ENCODE peak calls at places on chromosomes 2 and 18, in seven cellular contexts. K, L, Z, V, P, N and Q are unnamed samples.

GRCh38 chr2:58976374-58977055 is 735.4 kb upstream of the FANCL start:
- DNase-seq in L (no peak), Z (no peak), K (no peak), P (no peak), V (no peak), N (no peak), Q (no peak)

GRCh38 chr18:14769381-14769780 is 21.4 kb downstream of the ANKRD30B start:
- DNase-seq in Z (no peak), P (no peak), N (no peak), L (no peak), V (no peak), K (no peak), Q (no peak)

GRCh38 chr2:134668821-134669220 is 50.0 kb downstream of the TMEM163 start:
- DNase-seq in N (no peak), V (no peak), P (no peak), K (no peak), L (no peak), Z (peak; percentile 91), Q (peak; percentile 69)

GRCh38 chr2:67055387-67056304 is 341.5 kb upstream of the ETAA1 start:
- DNase-seq in Z (no peak), P (peak; percentile 14), K (no peak), V (peak; percentile 59), N (no peak), L (no peak), Q (no peak)

GRCh38 chr2:187312734-187313282 is 135.2 kb downstream of the CALCRL start:
- DNase-seq in P (no peak), N (no peak), K (no peak), V (no peak), Z (no peak), L (no peak), Q (no peak)

GRCh38 chr18:41932899-41933298 is 22.1 kb upstream of the PIK3C3 start:
- DNase-seq in L (no peak), V (no peak), N (no peak), K (no peak), P (no peak), Z (no peak), Q (no peak)

GRCh38 chr2:135183822-135184221 is 131.7 kb downstream of the RAB3GAP1 start:
- DNase-seq in P (no peak), K (no peak), Z (no peak), L (no peak), V (peak; percentile 26), N (no peak), Q (no peak)

GRCh38 chr2:56118474-56118873 is 65.3 kb upstream of the CCDC85A start:
- DNase-seq in V (no peak), N (no peak), K (no peak), L (no peak), Z (no peak), P (no peak), Q (no peak)

GRCh38 chr2:34104601-34105000 is 505.5 kb upstream of the FAM98A start:
- DNase-seq in P (peak; percentile 59), N (peak; percentile 9), L (no peak), V (peak; percentile 54), K (no peak), Z (no peak), Q (no peak)

GRCh38 chr2:62467475-62468321 is 38.3 kb downstream of the TMEM17 start:
- DNase-seq in L (no peak), Z (no peak), V (peak; percentile 24), P (peak; percentile 74), N (peak; percentile 75), K (peak; percentile 67), Q (no peak)

GRCh38 chr2:11157731-11158130 is 2.5 kb downstream of the SLC66A3 start:
- DNase-seq in Z (no peak), N (no peak), K (no peak), L (no peak), V (no peak), P (no peak), Q (no peak)

GRCh38 chr2:31434911-31435310 is 20.4 kb upstream of the XDH start:
- DNase-seq in Z (no peak), P (peak; percentile 45), K (no peak), L (no peak), N (peak; percentile 14), V (no peak), Q (no peak)

GRCh38 chr2:44996356-44996755 is 12.9 kb downstream of the SIX2 start:
- DNase-seq in P (no peak), N (no peak), L (no peak), Z (no peak), K (no peak), V (no peak), Q (no peak)

GRCh38 chr2:113209869-113210305 is 36.1 kb downstream of the PSD4 start:
- DNase-seq in P (no peak), V (no peak), L (no peak), Z (no peak), K (no peak), N (no peak), Q (no peak)

GRCh38 chr2:173405171-173405750 is 50.6 kb downstream of the CDCA7 start:
- DNase-seq in V (no peak), L (no peak), K (no peak), P (no peak), N (no peak), Z (no peak), Q (no peak)

GRCh38 chr2:133819906-133820305 is 251.6 kb upstream of the NCKAP5 start:
- DNase-seq in L (no peak), P (no peak), N (no peak), V (no peak), Z (no peak), K (no peak), Q (no peak)

GRCh38 chr2:205658572-205658971 is 23.7 kb upstream of the NRP2 start:
- DNase-seq in Z (no peak), P (no peak), K (no peak), L (no peak), V (no peak), N (no peak), Q (no peak)

GRCh38 chr2:212968284-212969081 is 182.9 kb downstream of the IKZF2 start:
- DNase-seq in K (no peak), P (peak; percentile 53), Z (no peak), V (no peak), L (no peak), N (no peak), Q (no peak)

DNA sequence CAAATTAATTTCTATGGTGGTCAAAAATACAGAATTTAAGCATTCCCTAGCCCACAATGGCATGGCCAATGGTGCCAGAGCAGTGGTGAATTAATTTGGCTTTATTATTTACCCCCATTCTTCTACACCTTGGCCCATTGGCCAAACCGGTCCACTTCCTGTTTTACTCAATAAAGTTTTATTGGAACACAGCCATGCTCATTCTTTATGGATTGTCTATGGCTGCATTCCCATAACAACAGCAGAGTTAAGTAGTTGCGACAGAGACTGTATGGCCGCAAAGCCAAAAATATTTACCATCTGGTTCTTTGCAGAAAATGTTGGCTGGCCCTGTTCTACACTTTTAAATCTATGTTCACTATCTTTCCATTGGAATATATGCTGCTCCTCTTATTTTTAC is 130.3 kb upstream of the CCDC68 start:
- DNase-seq in Z (no peak), L (no peak), V (peak; percentile 54), N (peak; percentile 60), K (no peak), P (no peak), Q (no peak)
- H3K27ac ChIP-seq in Z (no peak overlapping the region), L (no peak overlapping the region), V (no peak overlapping the region), N (no peak overlapping the region), K (no peak overlapping the region), P (no peak overlapping the region), Q (no peak overlapping the region)

DNA sequence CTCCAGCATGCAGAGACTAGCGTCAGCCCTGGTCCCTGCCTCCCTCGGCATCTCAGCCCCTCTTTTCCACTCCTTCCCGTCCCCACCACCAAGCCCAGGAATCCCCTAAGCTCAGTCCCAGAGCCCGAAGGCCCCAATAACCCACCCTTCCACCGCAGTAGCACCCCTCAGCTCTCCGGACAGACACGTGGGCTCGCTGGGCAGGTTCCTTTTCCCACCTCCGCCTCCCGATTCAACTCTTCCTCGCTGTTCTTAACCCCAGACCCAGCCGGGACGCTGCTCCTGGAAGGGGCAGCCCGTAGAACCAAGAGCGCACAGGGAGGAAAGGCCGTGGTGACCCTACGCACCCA is 1.4 kb downstream of the IHH start:
- DNase-seq in L (no peak), N (no peak), K (no peak), Z (no peak), P (peak; percentile 20), V (no peak), Q (no peak)
- H3K27me3 ChIP-seq in L (peaks cover 69% of the 10 kb centered on the region), N (peaks cover 100% of the 10 kb centered on the region), K (peaks cover 4% of the 10 kb centered on the region), Z (peaks cover 70% of the 10 kb centered on the region), P (peaks cover 78% of the 10 kb centered on the region), V (peaks cover 71% of the 10 kb centered on the region), Q (peaks cover 69% of the 10 kb centered on the region)

GRCh38 chr2:168311265-168311925 is 64.0 kb upstream of the STK39 start:
- DNase-seq in K (no peak), N (no peak), P (no peak), L (no peak), V (no peak), Z (no peak), Q (no peak)

GRCh38 chr2:168312036-168312822 is 64.8 kb upstream of the STK39 start:
- DNase-seq in P (peak; percentile 13), K (no peak), L (no peak), Z (no peak), N (no peak), V (peak; percentile 28), Q (no peak)

GRCh38 chr2:168310580-168310979 is 63.2 kb upstream of the STK39 start:
- DNase-seq in Z (no peak), P (no peak), L (no peak), V (no peak), N (no peak), K (no peak), Q (no peak)

DNA sequence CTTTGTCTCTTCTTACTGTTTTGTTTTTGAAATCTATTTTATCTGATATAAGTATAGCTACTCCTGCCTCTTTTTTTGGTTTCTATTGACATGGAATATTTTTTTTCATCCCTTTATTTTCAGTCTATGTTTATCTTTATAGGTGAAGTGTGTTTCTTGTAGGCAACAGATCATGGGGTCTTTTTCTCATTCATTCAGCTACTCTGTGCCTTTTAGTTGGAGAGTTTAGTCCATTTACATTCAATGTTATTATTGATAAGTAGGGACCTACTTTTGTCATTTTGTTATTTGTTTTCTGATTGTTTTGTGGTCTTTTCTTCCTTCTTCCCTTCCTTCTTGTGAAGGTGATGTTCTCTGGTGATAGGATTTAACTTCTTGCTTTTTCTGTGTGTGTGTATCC is 60.0 kb upstream of the STK39 start:
- DNase-seq in P (no peak), L (no peak), Z (no peak), K (no peak), V (no peak), N (no peak), Q (no peak)
- H3K4me1 ChIP-seq in P (no peaks in the 10 kb centered on the region), L (no peaks in the 10 kb centered on the region), Z (no peaks in the 10 kb centered on the region), K (no peaks in the 10 kb centered on the region), V (no peaks in the 10 kb centered on the region), N (peaks cover 12% of the 10 kb centered on the region), Q (no peaks in the 10 kb centered on the region)

GRCh38 chr2:237422309-237422708 is 8.3 kb upstream of the COL6A3 start:
- DNase-seq in Z (no peak), V (peak; percentile 68), N (no peak), P (no peak), L (no peak), K (no peak), Q (no peak)

GRCh38 chr2:237421542-237422047 is 7.6 kb upstream of the COL6A3 start:
- DNase-seq in N (peak; percentile 86), P (peak; percentile 90), K (peak; percentile 79), V (peak; percentile 92), Z (peak; percentile 83), L (peak; percentile 61), Q (peak; percentile 76)

GRCh38 chr2:237423891-237424290 is 9.9 kb upstream of the COL6A3 start:
- DNase-seq in V (peak; percentile 25), Z (no peak), P (no peak), L (no peak), N (no peak), K (no peak), Q (no peak)

GRCh38 chr2:237427807-237428506 is 14.0 kb upstream of the COL6A3 start:
- DNase-seq in V (no peak), P (no peak), L (no peak), Z (no peak), K (no peak), N (no peak), Q (no peak)

GRCh38 chr2:237424544-237424943 is 10.6 kb upstream of the COL6A3 start:
- DNase-seq in P (no peak), L (no peak), K (no peak), N (no peak), V (no peak), Z (no peak), Q (no peak)
- H3K27ac ChIP-seq in P (no peak overlapping the region), L (no peak overlapping the region), K (no peak overlapping the region), N (peak overlapping the region; percentile 77), V (no peak overlapping the region), Z (no peak overlapping the region), Q (no peak overlapping the region)